ENCODE peak calls at places on chromosomes 7 and 10, in seven cellular contexts. One of them, this sample, is unnamed.

GRCh38 chr7:122887198-122887597 is 938 bp upstream of the CADPS2 start:
- DNase-seq in transverse colon: peak; percentile 62
- DNase-seq in cardiac muscle cell: peak; percentile 70
- DNase-seq in CD4-positive, alpha-beta memory T cell: no peak
- DNase-seq in mesenchymal stem cell: peak; percentile 85
- DNase-seq in CD4-positive, alpha-beta T cell: no peak
- DNase-seq in pancreas: peak; percentile 74
- DNase-seq in this sample: peak; percentile 59

GRCh38 chr7:157854066-157854891 is 517.5 kb downstream of the DNAJB6 start:
- DNase-seq in pancreas: no peak
- DNase-seq in mesenchymal stem cell: no peak
- DNase-seq in CD4-positive, alpha-beta memory T cell: no peak
- DNase-seq in cardiac muscle cell: no peak
- DNase-seq in transverse colon: peak; percentile 55
- DNase-seq in CD4-positive, alpha-beta T cell: no peak
- DNase-seq in this sample: no peak

GRCh38 chr10:22369433-22370072 is 24.3 kb downstream of the SPAG6 start:
- DNase-seq in cardiac muscle cell: peak; percentile 46
- DNase-seq in mesenchymal stem cell: peak; percentile 67
- DNase-seq in pancreas: no peak
- DNase-seq in transverse colon: no peak
- DNase-seq in CD4-positive, alpha-beta T cell: no peak
- DNase-seq in CD4-positive, alpha-beta memory T cell: no peak
- DNase-seq in this sample: peak; percentile 19

GRCh38 chr7:17580141-17580540 is 281.7 kb downstream of the AHR start:
- DNase-seq in CD4-positive, alpha-beta T cell: no peak
- DNase-seq in cardiac muscle cell: peak; percentile 73
- DNase-seq in mesenchymal stem cell: peak; percentile 68
- DNase-seq in CD4-positive, alpha-beta memory T cell: no peak
- DNase-seq in pancreas: no peak
- DNase-seq in transverse colon: no peak
- DNase-seq in this sample: peak; percentile 86

GRCh38 chr7:96952974-96953391 is 52.4 kb upstream of the DLX6 start:
- DNase-seq in mesenchymal stem cell: no peak
- DNase-seq in pancreas: no peak
- DNase-seq in CD4-positive, alpha-beta T cell: no peak
- DNase-seq in cardiac muscle cell: no peak
- DNase-seq in transverse colon: no peak
- DNase-seq in CD4-positive, alpha-beta memory T cell: no peak
- DNase-seq in this sample: peak; percentile 40

GRCh38 chr10:130020651-130021372 is 56.7 kb upstream of the EBF3 start:
- DNase-seq in pancreas: no peak
- DNase-seq in transverse colon: no peak
- DNase-seq in CD4-positive, alpha-beta memory T cell: no peak
- DNase-seq in cardiac muscle cell: peak; percentile 14
- DNase-seq in mesenchymal stem cell: no peak
- DNase-seq in CD4-positive, alpha-beta T cell: no peak
- DNase-seq in this sample: no peak

GRCh38 chr7:102875700-102876192 is 37.1 kb upstream of the LRRC17 start:
- DNase-seq in transverse colon: no peak
- DNase-seq in CD4-positive, alpha-beta memory T cell: no peak
- DNase-seq in pancreas: no peak
- DNase-seq in cardiac muscle cell: peak; percentile 94
- DNase-seq in CD4-positive, alpha-beta T cell: no peak
- DNase-seq in mesenchymal stem cell: peak; percentile 99
- DNase-seq in this sample: peak; percentile 99

GRCh38 chr10:131067690-131068089 is 243.8 kb downstream of the TCERG1L start:
- DNase-seq in pancreas: no peak
- DNase-seq in CD4-positive, alpha-beta memory T cell: no peak
- DNase-seq in cardiac muscle cell: no peak
- DNase-seq in mesenchymal stem cell: no peak
- DNase-seq in CD4-positive, alpha-beta T cell: no peak
- DNase-seq in transverse colon: no peak
- DNase-seq in this sample: no peak

GRCh38 chr10:3526721-3527120 is 258.3 kb downstream of the KLF6 start:
- DNase-seq in transverse colon: no peak
- DNase-seq in cardiac muscle cell: peak; percentile 86
- DNase-seq in pancreas: no peak
- DNase-seq in CD4-positive, alpha-beta memory T cell: no peak
- DNase-seq in CD4-positive, alpha-beta T cell: no peak
- DNase-seq in mesenchymal stem cell: peak; percentile 94
- DNase-seq in this sample: no peak

GRCh38 chr10:114413398-114413797 is 9.1 kb upstream of the AFAP1L2 start:
- DNase-seq in CD4-positive, alpha-beta T cell: no peak
- DNase-seq in CD4-positive, alpha-beta memory T cell: no peak
- DNase-seq in cardiac muscle cell: peak; percentile 21
- DNase-seq in transverse colon: no peak
- DNase-seq in pancreas: peak; percentile 70
- DNase-seq in mesenchymal stem cell: no peak
- DNase-seq in this sample: peak; percentile 88

GRCh38 chr10:77253665-77254064 is 383.9 kb downstream of the KCNMA1 start:
- DNase-seq in mesenchymal stem cell: no peak
- DNase-seq in CD4-positive, alpha-beta memory T cell: no peak
- DNase-seq in cardiac muscle cell: no peak
- DNase-seq in pancreas: no peak
- DNase-seq in transverse colon: no peak
- DNase-seq in CD4-positive, alpha-beta T cell: no peak
- DNase-seq in this sample: no peak

GRCh38 chr7:158825628-158826289 is 3.5 kb downstream of the ESYT2 start:
- DNase-seq in CD4-positive, alpha-beta T cell: no peak
- DNase-seq in CD4-positive, alpha-beta memory T cell: no peak
- DNase-seq in transverse colon: no peak
- DNase-seq in cardiac muscle cell: no peak
- DNase-seq in pancreas: no peak
- DNase-seq in mesenchymal stem cell: no peak
- DNase-seq in this sample: no peak

GRCh38 chr10:102945449-102945848 is 27.4 kb downstream of the CNNM2 start:
- DNase-seq in pancreas: no peak
- DNase-seq in cardiac muscle cell: no peak
- DNase-seq in CD4-positive, alpha-beta T cell: no peak
- DNase-seq in transverse colon: no peak
- DNase-seq in CD4-positive, alpha-beta memory T cell: no peak
- DNase-seq in mesenchymal stem cell: no peak
- DNase-seq in this sample: no peak

GRCh38 chr7:20107582-20107981 is 109.6 kb downstream of the MACC1 start:
- DNase-seq in CD4-positive, alpha-beta memory T cell: no peak
- DNase-seq in pancreas: no peak
- DNase-seq in transverse colon: no peak
- DNase-seq in mesenchymal stem cell: no peak
- DNase-seq in cardiac muscle cell: peak; percentile 23
- DNase-seq in CD4-positive, alpha-beta T cell: no peak
- DNase-seq in this sample: no peak

GRCh38 chr10:50527438-50528043 is 96.2 kb downstream of the SGMS1 start:
- DNase-seq in CD4-positive, alpha-beta T cell: no peak
- DNase-seq in cardiac muscle cell: no peak
- DNase-seq in mesenchymal stem cell: no peak
- DNase-seq in pancreas: no peak
- DNase-seq in CD4-positive, alpha-beta memory T cell: no peak
- DNase-seq in transverse colon: no peak
- DNase-seq in this sample: no peak

DNA sequence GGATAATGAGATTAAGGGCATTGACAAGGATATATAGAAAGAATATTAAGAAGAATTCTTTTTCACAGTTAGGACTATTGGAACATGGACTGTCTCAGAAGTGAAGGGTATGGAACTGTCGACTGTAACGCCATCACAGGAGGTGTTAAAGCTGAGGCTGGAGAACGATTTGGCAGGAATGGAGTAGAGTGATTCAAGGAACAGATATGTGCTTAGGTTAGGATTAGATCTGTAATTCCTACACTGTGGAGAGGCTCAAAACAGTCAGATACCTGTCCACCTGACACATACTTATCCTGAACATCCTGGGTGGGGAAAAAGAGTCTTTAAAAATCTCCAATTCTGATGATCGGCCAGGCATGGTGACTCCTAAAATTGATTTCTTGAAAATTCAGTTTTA is 30.9 kb downstream of the RHOBTB1 start:
- DNase-seq in transverse colon: no peak
- DNase-seq in cardiac muscle cell: no peak
- DNase-seq in pancreas: no peak
- DNase-seq in CD4-positive, alpha-beta memory T cell: no peak
- DNase-seq in CD4-positive, alpha-beta T cell: no peak
- DNase-seq in mesenchymal stem cell: no peak
- DNase-seq in this sample: no peak
- H3K27ac ChIP-seq in transverse colon: no peak overlapping the region
- H3K27ac ChIP-seq in cardiac muscle cell: no peak overlapping the region
- H3K27ac ChIP-seq in pancreas: no peak overlapping the region
- H3K27ac ChIP-seq in CD4-positive, alpha-beta memory T cell: no peak overlapping the region
- H3K27ac ChIP-seq in CD4-positive, alpha-beta T cell: no peak overlapping the region
- H3K27ac ChIP-seq in mesenchymal stem cell: no peak overlapping the region
- H3K27ac ChIP-seq in this sample: no peak overlapping the region

GRCh38 chr10:119504651-119505050 is 37.9 kb downstream of the RGS10 start:
- DNase-seq in CD4-positive, alpha-beta memory T cell: no peak
- DNase-seq in CD4-positive, alpha-beta T cell: no peak
- DNase-seq in cardiac muscle cell: no peak
- DNase-seq in pancreas: no peak
- DNase-seq in transverse colon: no peak
- DNase-seq in mesenchymal stem cell: no peak
- DNase-seq in this sample: no peak
- H3K27ac ChIP-seq in CD4-positive, alpha-beta memory T cell: no peak overlapping the region
- H3K27ac ChIP-seq in CD4-positive, alpha-beta T cell: peak overlapping the region; percentile 62
- H3K27ac ChIP-seq in cardiac muscle cell: no peak overlapping the region
- H3K27ac ChIP-seq in pancreas: no peak overlapping the region
- H3K27ac ChIP-seq in transverse colon: peak overlapping the region; percentile 61
- H3K27ac ChIP-seq in mesenchymal stem cell: no peak overlapping the region
- H3K27ac ChIP-seq in this sample: no peak overlapping the region

GRCh38 chr10:124547651-124548168 is 86.1 kb downstream of the LHPP start:
- DNase-seq in CD4-positive, alpha-beta memory T cell: no peak
- DNase-seq in CD4-positive, alpha-beta T cell: no peak
- DNase-seq in transverse colon: no peak
- DNase-seq in pancreas: no peak
- DNase-seq in mesenchymal stem cell: peak; percentile 46
- DNase-seq in cardiac muscle cell: peak; percentile 35
- DNase-seq in this sample: no peak
- H3K27ac ChIP-seq in CD4-positive, alpha-beta memory T cell: no peak overlapping the region
- H3K27ac ChIP-seq in CD4-positive, alpha-beta T cell: no peak overlapping the region
- H3K27ac ChIP-seq in transverse colon: no peak overlapping the region
- H3K27ac ChIP-seq in pancreas: no peak overlapping the region
- H3K27ac ChIP-seq in mesenchymal stem cell: no peak overlapping the region
- H3K27ac ChIP-seq in cardiac muscle cell: no peak overlapping the region
- H3K27ac ChIP-seq in this sample: no peak overlapping the region

GRCh38 chr10:124699471-124700292 is 44.5 kb downstream of the FAM53B start:
- DNase-seq in CD4-positive, alpha-beta T cell: no peak
- DNase-seq in mesenchymal stem cell: no peak
- DNase-seq in cardiac muscle cell: no peak
- DNase-seq in transverse colon: no peak
- DNase-seq in CD4-positive, alpha-beta memory T cell: no peak
- DNase-seq in pancreas: no peak
- DNase-seq in this sample: no peak

GRCh38 chr10:124701038-124701365 is 43.2 kb downstream of the FAM53B start:
- DNase-seq in CD4-positive, alpha-beta T cell: no peak
- DNase-seq in pancreas: peak; percentile 45
- DNase-seq in CD4-positive, alpha-beta memory T cell: no peak
- DNase-seq in mesenchymal stem cell: no peak
- DNase-seq in cardiac muscle cell: no peak
- DNase-seq in transverse colon: no peak
- DNase-seq in this sample: no peak

GRCh38 chr10:124701881-124702656 is 42.1 kb downstream of the FAM53B start:
- DNase-seq in pancreas: peak; percentile 52
- DNase-seq in mesenchymal stem cell: peak; percentile 38
- DNase-seq in CD4-positive, alpha-beta T cell: no peak
- DNase-seq in cardiac muscle cell: peak; percentile 87
- DNase-seq in CD4-positive, alpha-beta memory T cell: peak; percentile 52
- DNase-seq in transverse colon: peak; percentile 44
- DNase-seq in this sample: no peak

GRCh38 chr10:124700293-124701037 is 43.7 kb downstream of the FAM53B start:
- DNase-seq in mesenchymal stem cell: no peak
- DNase-seq in pancreas: no peak
- DNase-seq in CD4-positive, alpha-beta T cell: no peak
- DNase-seq in CD4-positive, alpha-beta memory T cell: no peak
- DNase-seq in transverse colon: no peak
- DNase-seq in cardiac muscle cell: no peak
- DNase-seq in this sample: no peak

DNA sequence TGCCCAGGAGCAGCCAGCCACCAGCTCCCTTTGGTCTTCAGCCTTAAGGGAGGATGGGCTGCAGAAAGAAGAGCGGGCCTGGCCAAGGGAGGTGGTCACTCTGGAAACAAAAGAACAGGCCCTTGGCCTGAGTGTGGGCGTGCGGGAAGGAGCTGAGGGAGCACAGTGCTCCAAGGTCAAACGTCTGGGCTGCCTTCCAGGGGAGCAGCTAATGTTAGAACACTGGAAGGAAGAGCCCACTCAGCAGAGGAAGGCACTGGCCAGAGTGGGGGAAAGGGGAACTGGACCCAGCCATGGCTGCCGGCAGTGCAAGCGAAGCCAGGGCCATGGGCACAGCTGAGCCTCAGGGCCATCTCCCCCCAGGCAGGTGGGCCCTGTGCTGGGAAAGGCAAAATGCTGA is 42.7 kb downstream of the FAM53B start:
- DNase-seq in transverse colon: peak; percentile 69
- DNase-seq in pancreas: peak; percentile 78
- DNase-seq in cardiac muscle cell: peak; percentile 95
- DNase-seq in mesenchymal stem cell: peak; percentile 73
- DNase-seq in CD4-positive, alpha-beta memory T cell: no peak
- DNase-seq in CD4-positive, alpha-beta T cell: no peak
- DNase-seq in this sample: no peak
- H3K27ac ChIP-seq in transverse colon: peak overlapping the region; percentile 78
- H3K27ac ChIP-seq in pancreas: peak overlapping the region; percentile 66
- H3K27ac ChIP-seq in cardiac muscle cell: peak overlapping the region; percentile 84
- H3K27ac ChIP-seq in mesenchymal stem cell: no peak overlapping the region
- H3K27ac ChIP-seq in CD4-positive, alpha-beta memory T cell: peak overlapping the region; percentile 90
- H3K27ac ChIP-seq in CD4-positive, alpha-beta T cell: peak overlapping the region; percentile 69
- H3K27ac ChIP-seq in this sample: no peak overlapping the region

GRCh38 chr7:27113991-27114866 is 11.7 kb upstream of the HOXA2 start:
- DNase-seq in CD4-positive, alpha-beta memory T cell: no peak
- DNase-seq in cardiac muscle cell: no peak
- DNase-seq in pancreas: no peak
- DNase-seq in CD4-positive, alpha-beta T cell: no peak
- DNase-seq in transverse colon: peak; percentile 52
- DNase-seq in mesenchymal stem cell: peak; percentile 30
- DNase-seq in this sample: peak; percentile 68
- H3K27ac ChIP-seq in CD4-positive, alpha-beta memory T cell: no peak overlapping the region
- H3K27ac ChIP-seq in cardiac muscle cell: no peak overlapping the region
- H3K27ac ChIP-seq in pancreas: no peak overlapping the region
- H3K27ac ChIP-seq in CD4-positive, alpha-beta T cell: no peak overlapping the region
- H3K27ac ChIP-seq in transverse colon: peak overlapping the region; percentile 90
- H3K27ac ChIP-seq in mesenchymal stem cell: peak overlapping the region; percentile 83
- H3K27ac ChIP-seq in this sample: peak overlapping the region; percentile 70

DNA sequence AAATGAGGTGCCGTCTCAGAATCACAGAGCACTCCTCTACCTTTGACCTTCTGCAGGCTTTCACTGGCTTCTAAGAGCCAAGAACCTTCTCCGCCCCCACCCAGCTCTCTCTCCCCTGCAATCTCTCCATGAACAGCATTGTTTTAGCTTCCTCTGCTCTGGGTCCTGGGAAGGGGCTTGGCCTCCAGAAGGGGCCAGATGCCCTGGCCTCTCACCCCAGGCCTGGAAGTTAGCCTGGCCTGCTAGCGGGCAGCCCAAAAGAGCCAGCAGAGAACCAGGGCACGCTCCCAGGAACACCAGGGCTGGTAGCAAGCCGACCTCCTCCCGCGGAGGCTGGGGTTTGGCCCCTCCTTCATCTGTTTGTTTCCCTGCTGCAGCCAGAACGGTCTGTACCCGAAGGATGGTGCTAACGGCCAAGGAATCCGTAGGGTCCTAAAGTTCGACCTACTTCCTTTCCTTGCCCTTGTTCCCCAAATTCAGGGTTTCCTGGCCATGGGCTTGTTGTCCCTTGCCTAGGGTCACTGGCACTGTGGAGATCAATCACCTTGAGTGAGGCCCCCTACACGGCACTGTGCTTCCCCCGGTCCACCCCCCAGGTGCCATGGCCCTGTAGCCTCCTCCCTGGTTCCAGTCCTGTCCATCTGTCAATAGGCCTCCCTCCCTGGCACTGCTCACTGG is 18.7 kb upstream of the DDIT4 start:
- DNase-seq in CD4-positive, alpha-beta memory T cell: peak; percentile 27
- DNase-seq in cardiac muscle cell: peak; percentile 90
- DNase-seq in pancreas: peak; percentile 80
- DNase-seq in mesenchymal stem cell: peak; percentile 78
- DNase-seq in transverse colon: peak; percentile 89
- DNase-seq in CD4-positive, alpha-beta T cell: no peak
- DNase-seq in this sample: peak; percentile 75
- H3K27ac ChIP-seq in CD4-positive, alpha-beta memory T cell: peak overlapping the region; percentile 46
- H3K27ac ChIP-seq in cardiac muscle cell: peak overlapping the region; percentile 88
- H3K27ac ChIP-seq in pancreas: peak overlapping the region; percentile 91
- H3K27ac ChIP-seq in mesenchymal stem cell: no peak overlapping the region
- H3K27ac ChIP-seq in transverse colon: peak overlapping the region; percentile 94
- H3K27ac ChIP-seq in CD4-positive, alpha-beta T cell: peak overlapping the region; percentile 35
- H3K27ac ChIP-seq in this sample: peak overlapping the region; percentile 72

This sample was measured in mammary epithelial cell.